ENCODE peak calls at places on chromosomes 3 and 15, in five cellular contexts. Z is A549, C is upper lobe of left lung, L is HCT116, R is right lobe of liver. P is an unnamed sample.

GRCh38 chr15:23806980-23807379 is 119.9 kb upstream of the NDN start:
- ATAC-seq in L (no peak), Z (no peak), R (no peak), C (no peak), P (no peak)

GRCh38 chr3:30671527-30672286 is 65.3 kb downstream of the TGFBR2 start:
- ATAC-seq in Z (no peak), R (peak), C (peak), L (no peak), P (no peak)

GRCh38 chr15:83498801-83499200 is 51.7 kb downstream of the SH3GL3 start:
- ATAC-seq in L (no peak), C (no peak), Z (no peak), R (no peak), P (no peak)

GRCh38 chr15:32952901-32953889 is 235.4 kb downstream of the GREM1 start:
- ATAC-seq in L (no peak), Z (no peak), R (no peak), C (peak), P (peak)

GRCh38 chr3:80618295-80619256 is 850.8 kb upstream of the ROBO1 start:
- ATAC-seq in Z (no peak), C (no peak), R (no peak), L (no peak), P (no peak)

GRCh38 chr3:18580268-18580667 is 155.1 kb upstream of the SATB1 start:
- ATAC-seq in L (no peak), Z (no peak), C (no peak), R (no peak), P (no peak)

GRCh38 chr15:94272251-94272898 is 41.0 kb downstream of the MCTP2 start:
- ATAC-seq in L (no peak), R (no peak), Z (no peak), C (no peak), P (no peak)

GRCh38 chr3:14289590-14290453 is 111.2 kb downstream of the LSM3 start:
- ATAC-seq in Z (peak), L (peak), R (no peak), C (peak), P (peak)

GRCh38 chr15:90871716-90872480 is 3.5 kb downstream of the FURIN start:
- ATAC-seq in Z (peak), R (no peak), C (no peak), L (peak), P (peak)

GRCh38 chr15:90871097-90871715 is 2.8 kb downstream of the FURIN start:
- ATAC-seq in L (peak), Z (peak), C (no peak), R (no peak), P (peak)

GRCh38 chr15:90873998-90874605 is 5.7 kb downstream of the FURIN start:
- ATAC-seq in R (peak), Z (peak), C (peak), L (no peak), P (no peak)

GRCh38 chr15:90873488-90873997 is 5.2 kb downstream of the FURIN start:
- ATAC-seq in Z (peak), R (peak), L (no peak), C (no peak), P (no peak)

GRCh38 chr15:90872481-90873184 is 4.2 kb downstream of the FURIN start:
- ATAC-seq in C (no peak), R (peak), Z (peak), L (no peak), P (no peak)
- TF ChIP-seq POLR2A in C (peak), R (peak), Z (no peak), L (no peak), P (peak)

DNA sequence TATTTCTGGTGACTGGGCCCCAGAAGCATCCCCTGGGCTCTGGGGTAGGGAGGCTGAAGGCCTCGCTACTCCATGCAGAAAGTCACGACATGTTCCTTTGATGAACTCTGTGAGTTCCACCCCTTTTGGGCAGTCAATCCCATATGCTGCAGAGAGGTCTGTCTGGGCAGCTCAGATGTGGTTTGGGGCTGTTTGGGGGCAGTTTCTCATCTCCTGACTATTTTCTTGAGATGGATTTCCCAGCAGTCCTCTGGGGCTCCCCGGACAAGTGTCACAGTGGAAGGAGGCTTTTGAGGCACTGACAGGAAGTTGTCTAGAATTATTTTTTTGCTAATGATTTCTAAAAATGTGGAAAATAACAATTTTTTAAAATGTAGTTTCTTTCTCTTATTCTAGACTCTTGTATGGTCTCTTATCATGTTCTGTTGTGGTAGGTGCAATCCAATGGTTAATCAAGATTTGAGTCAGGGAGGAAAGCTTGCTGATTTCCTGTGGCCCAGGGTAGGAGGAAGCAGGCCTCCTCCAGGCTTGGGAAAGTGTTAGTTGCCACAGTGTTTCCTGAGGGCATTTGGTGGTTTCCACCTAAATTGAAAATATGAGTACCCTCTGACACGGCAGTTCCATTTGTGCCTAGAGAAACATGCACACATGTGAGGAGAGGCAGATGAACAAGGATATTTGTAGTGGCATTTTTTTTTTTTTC is 19.9 kb upstream of the TATDN2 start:
- ATAC-seq in L (no peak), Z (no peak), C (no peak), R (peak), P (no peak)
- TF ChIP-seq POLR2A in L (no peak), Z (no peak), C (no peak), R (no peak), P (no peak)

GRCh38 chr15:59137566-59137965 is 32.6 kb downstream of the CCNB2 start:
- ATAC-seq in L (no peak), Z (no peak), R (no peak), C (no peak), P (no peak)

GRCh38 chr15:59131955-59132562 is 27.1 kb downstream of the CCNB2 start:
- ATAC-seq in Z (no peak), R (no peak), L (no peak), C (no peak), P (no peak)

GRCh38 chr15:59138243-59138642 is 33.3 kb downstream of the CCNB2 start:
- ATAC-seq in C (no peak), R (peak), Z (peak), L (peak), P (no peak)

GRCh38 chr15:59131456-59131855 is 26.5 kb downstream of the CCNB2 start:
- ATAC-seq in L (no peak), Z (no peak), C (no peak), R (no peak), P (no peak)

DNA sequence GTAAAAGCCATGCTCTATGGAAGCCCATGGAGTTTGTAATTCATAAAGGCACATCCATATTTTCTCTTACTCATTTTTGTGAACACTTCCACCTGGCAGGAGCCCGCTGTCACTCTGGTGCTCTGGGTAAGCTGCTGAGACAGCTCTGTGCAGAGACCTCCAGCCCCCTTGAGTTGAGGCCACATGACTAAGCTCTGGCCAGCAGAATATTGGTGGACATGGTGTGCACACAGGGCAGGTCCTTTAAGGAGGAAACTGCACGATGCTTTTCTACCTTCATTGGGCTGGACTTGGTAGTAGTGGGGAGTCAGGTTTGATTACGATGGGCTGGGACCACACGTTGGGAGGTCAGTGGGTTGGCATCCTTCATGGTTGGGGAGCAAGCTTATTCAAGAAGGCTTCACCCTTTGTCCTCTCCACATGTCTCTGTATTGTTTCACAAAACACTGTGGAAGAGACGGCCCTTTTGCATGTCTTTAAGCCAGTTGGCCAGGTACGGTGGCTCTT is 29.0 kb downstream of the CCNB2 start:
- ATAC-seq in Z (no peak), C (no peak), L (no peak), R (no peak), P (no peak)
- TF ChIP-seq POLR2A in Z (no peak), C (no peak), L (no peak), R (no peak), P (no peak)

GRCh38 chr15:43168192-43169107 is 16.8 kb upstream of the CCNDBP1 start:
- ATAC-seq in L (no peak), R (peak), Z (peak), C (no peak), P (no peak)
- TF ChIP-seq POLR2A in L (no peak), R (no peak), Z (no peak), C (no peak), P (no peak)

DNA sequence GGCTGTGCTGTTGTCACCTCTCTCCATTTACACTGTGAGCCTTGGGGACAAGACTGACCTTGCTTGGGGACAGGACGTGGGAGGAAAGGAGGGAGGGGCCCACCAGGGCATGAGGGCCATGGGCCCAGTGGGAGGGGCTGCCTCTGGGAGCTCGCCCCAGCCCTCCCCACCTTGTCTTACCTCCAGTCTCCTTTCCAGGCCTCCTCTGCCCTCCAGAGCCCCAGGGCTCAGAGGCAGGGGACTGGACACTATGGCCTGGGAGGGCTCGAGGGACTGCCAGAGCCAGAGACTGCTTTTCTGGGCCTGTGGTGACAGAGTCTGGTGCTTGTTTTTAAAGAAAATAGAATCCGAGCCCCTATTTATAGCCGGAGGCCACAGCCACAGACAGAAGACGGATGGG is 10.2 kb downstream of the CSPG4 start:
- ATAC-seq in R (no peak), Z (no peak), C (no peak), L (no peak), P (no peak)
- TF ChIP-seq POLR2A in R (no peak), Z (no peak), C (no peak), L (no peak), P (no peak)

DNA sequence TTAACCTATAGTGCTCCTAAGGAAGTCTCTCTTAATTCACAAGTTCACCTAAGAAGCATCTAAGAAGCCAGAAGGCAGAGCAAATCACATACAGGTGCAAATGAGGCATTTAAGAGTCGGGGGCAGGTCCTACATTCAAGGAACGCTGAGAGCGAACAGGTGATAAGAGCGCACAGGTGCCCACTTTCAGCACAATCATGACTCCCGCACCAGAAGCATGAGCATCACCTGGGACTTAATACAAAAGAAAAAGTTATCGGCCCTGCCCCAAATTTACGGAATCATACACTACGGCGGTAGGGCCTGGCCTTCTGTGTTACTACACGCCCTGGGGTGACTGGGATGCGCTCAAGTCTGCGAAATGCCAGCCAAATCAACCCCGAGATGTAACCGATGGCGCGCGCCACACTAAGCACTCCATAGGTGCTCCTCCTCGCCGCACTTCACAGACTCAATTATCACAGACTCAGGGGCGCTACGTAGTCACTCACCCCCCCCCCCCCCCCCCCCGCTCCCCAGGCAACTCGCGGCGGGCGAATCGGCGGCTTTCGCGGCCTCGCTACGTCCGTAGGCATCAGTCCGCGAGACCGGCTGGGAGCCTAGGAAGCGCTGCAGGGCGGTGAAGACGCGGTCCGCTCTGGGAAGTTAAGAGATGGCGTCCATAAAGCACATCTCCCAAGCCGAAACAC is 698 bp downstream of the ULK4 start:
- ATAC-seq in L (peak), Z (peak), C (peak), R (peak), P (peak)
- TF ChIP-seq POLR2A in L (no peak), Z (no peak), C (no peak), R (no peak), P (no peak)